ENCODE peak calls at places on chromosomes 1 and 21, in six cellular contexts. One of them, this sample, is unnamed.

GRCh38 chr1:65724151-65724550 is 68.5 kb upstream of the PDE4B start:
- DNase-seq in cardiac muscle cell: no peak
- DNase-seq in Panc1: no peak
- DNase-seq in HL-60: no peak
- DNase-seq in heart right ventricle: no peak
- DNase-seq in uterus: no peak
- DNase-seq in this sample: no peak

GRCh38 chr1:172286629-172287076 is 133.8 kb upstream of the C1orf105 start:
- DNase-seq in heart right ventricle: no peak
- DNase-seq in HL-60: no peak
- DNase-seq in uterus: peak
- DNase-seq in cardiac muscle cell: no peak
- DNase-seq in Panc1: no peak
- DNase-seq in this sample: peak

GRCh38 chr1:235397733-235398132 is 30.5 kb downstream of the TBCE start:
- DNase-seq in heart right ventricle: no peak
- DNase-seq in cardiac muscle cell: no peak
- DNase-seq in uterus: no peak
- DNase-seq in Panc1: no peak
- DNase-seq in HL-60: no peak
- DNase-seq in this sample: no peak

GRCh38 chr1:238485062-238485905 is 594.6 kb upstream of the ZP4 start:
- DNase-seq in heart right ventricle: no peak
- DNase-seq in uterus: peak
- DNase-seq in cardiac muscle cell: no peak
- DNase-seq in Panc1: no peak
- DNase-seq in HL-60: no peak
- DNase-seq in this sample: peak

GRCh38 chr1:168605443-168605842 is 29.0 kb downstream of the XCL1 start:
- DNase-seq in uterus: no peak
- DNase-seq in Panc1: no peak
- DNase-seq in cardiac muscle cell: no peak
- DNase-seq in HL-60: no peak
- DNase-seq in heart right ventricle: no peak
- DNase-seq in this sample: no peak

GRCh38 chr1:42730988-42731387 is 9.0 kb downstream of the CLDN19 start:
- DNase-seq in Panc1: peak
- DNase-seq in heart right ventricle: no peak
- DNase-seq in HL-60: no peak
- DNase-seq in cardiac muscle cell: no peak
- DNase-seq in uterus: no peak
- DNase-seq in this sample: no peak

GRCh38 chr21:45997205-45997494 is 15.6 kb downstream of the COL6A1 start:
- DNase-seq in heart right ventricle: peak
- DNase-seq in cardiac muscle cell: no peak
- DNase-seq in uterus: peak
- DNase-seq in Panc1: no peak
- DNase-seq in HL-60: no peak
- DNase-seq in this sample: no peak

GRCh38 chr1:107682467-107682866 is 282.5 kb downstream of the VAV3 start:
- DNase-seq in HL-60: no peak
- DNase-seq in heart right ventricle: no peak
- DNase-seq in uterus: no peak
- DNase-seq in cardiac muscle cell: no peak
- DNase-seq in Panc1: no peak
- DNase-seq in this sample: no peak

GRCh38 chr1:61853545-61853944 is 111.3 kb downstream of the PATJ start:
- DNase-seq in Panc1: no peak
- DNase-seq in HL-60: no peak
- DNase-seq in uterus: no peak
- DNase-seq in heart right ventricle: no peak
- DNase-seq in cardiac muscle cell: no peak
- DNase-seq in this sample: no peak

GRCh38 chr1:2163205-2163604 is 31.4 kb downstream of the FAAP20 start:
- DNase-seq in cardiac muscle cell: peak
- DNase-seq in uterus: no peak
- DNase-seq in Panc1: no peak
- DNase-seq in heart right ventricle: no peak
- DNase-seq in HL-60: no peak
- DNase-seq in this sample: no peak

GRCh38 chr1:71796044-71796443 is 486.3 kb downstream of the NEGR1 start:
- DNase-seq in heart right ventricle: no peak
- DNase-seq in cardiac muscle cell: no peak
- DNase-seq in Panc1: no peak
- DNase-seq in HL-60: no peak
- DNase-seq in uterus: no peak
- DNase-seq in this sample: no peak

GRCh38 chr1:84887261-84887934 is 5.6 kb downstream of the LPAR3 start:
- DNase-seq in uterus: no peak
- DNase-seq in Panc1: no peak
- DNase-seq in HL-60: no peak
- DNase-seq in cardiac muscle cell: no peak
- DNase-seq in heart right ventricle: no peak
- DNase-seq in this sample: no peak

DNA sequence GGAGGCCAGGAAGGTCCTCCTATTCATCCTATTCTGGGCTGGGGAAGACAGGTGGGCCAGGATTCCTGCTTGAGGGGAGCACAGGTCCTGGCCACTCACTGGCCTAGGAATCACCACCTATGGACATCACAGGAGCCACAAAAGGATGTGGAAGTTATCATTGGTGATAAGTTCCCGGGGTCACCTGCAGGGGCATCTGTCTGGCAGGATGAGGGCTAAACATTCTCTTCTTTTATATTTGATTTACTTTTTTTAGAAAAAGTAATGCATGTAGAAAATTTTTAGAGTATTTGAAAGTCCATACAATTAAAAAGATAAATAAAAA is 33.2 kb upstream of the KIAA0040 start:
- DNase-seq in cardiac muscle cell: no peak
- DNase-seq in uterus: no peak
- DNase-seq in Panc1: no peak
- DNase-seq in HL-60: no peak
- DNase-seq in heart right ventricle: no peak
- DNase-seq in this sample: no peak
- TF ChIP-seq CTCF in cardiac muscle cell: no peak
- TF ChIP-seq CTCF in uterus: no peak
- TF ChIP-seq CTCF in Panc1: no peak
- TF ChIP-seq CTCF in HL-60: no peak
- TF ChIP-seq CTCF in heart right ventricle: no peak
- TF ChIP-seq CTCF in this sample: no peak

GRCh38 chr1:156420209-156421061 is 51.4 kb downstream of the RHBG start:
- DNase-seq in uterus: no peak
- DNase-seq in cardiac muscle cell: no peak
- DNase-seq in Panc1: no peak
- DNase-seq in HL-60: no peak
- DNase-seq in heart right ventricle: no peak
- DNase-seq in this sample: no peak
- H3K4me3 ChIP-seq in uterus: no peak
- H3K4me3 ChIP-seq in cardiac muscle cell: peak
- H3K4me3 ChIP-seq in Panc1: no peak
- H3K4me3 ChIP-seq in HL-60: no peak
- H3K4me3 ChIP-seq in heart right ventricle: peak
- H3K4me3 ChIP-seq in this sample: no peak

GRCh38 chr21:31108969-31109368 is 70.7 kb upstream of the KRTAP19-8 start:
- DNase-seq in cardiac muscle cell: no peak
- DNase-seq in uterus: no peak
- DNase-seq in HL-60: no peak
- DNase-seq in heart right ventricle: no peak
- DNase-seq in Panc1: peak
- DNase-seq in this sample: no peak
- TF ChIP-seq CTCF in cardiac muscle cell: no peak
- TF ChIP-seq CTCF in uterus: no peak
- TF ChIP-seq CTCF in HL-60: no peak
- TF ChIP-seq CTCF in heart right ventricle: peak
- TF ChIP-seq CTCF in Panc1: no peak
- TF ChIP-seq CTCF in this sample: peak

DNA sequence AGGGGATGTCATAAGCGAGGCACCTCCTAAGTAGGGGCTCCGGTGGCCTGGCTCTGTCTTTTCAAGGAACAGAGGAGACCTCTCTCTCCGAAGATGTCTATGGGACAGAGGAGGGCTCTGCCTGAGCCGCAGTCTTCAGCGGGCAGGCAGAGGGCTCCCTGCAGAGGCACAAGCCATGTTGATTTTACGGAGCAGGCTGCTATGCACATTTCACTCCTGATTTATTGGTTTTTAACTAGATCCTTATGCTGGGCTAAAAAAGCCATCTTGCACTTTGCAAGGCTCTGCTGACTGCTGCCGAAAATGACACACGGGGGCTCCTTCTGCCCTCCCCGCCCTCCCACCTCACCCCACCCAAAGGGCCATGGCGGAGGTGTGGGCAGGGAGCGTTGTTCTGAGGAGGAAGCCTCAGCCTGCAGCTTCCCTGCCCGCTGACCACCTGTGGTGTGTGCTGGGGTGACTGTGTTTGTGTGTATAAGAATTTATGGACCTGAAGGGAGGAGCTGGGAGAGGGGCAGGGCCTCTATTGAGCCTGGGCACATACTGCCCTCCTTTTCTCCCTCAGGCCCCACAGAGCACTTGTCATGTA is 71.2 kb downstream of the FOXD2 start:
- DNase-seq in heart right ventricle: no peak
- DNase-seq in uterus: no peak
- DNase-seq in HL-60: no peak
- DNase-seq in cardiac muscle cell: no peak
- DNase-seq in Panc1: no peak
- DNase-seq in this sample: no peak
- H3K4me3 ChIP-seq in heart right ventricle: peak
- H3K4me3 ChIP-seq in uterus: no peak
- H3K4me3 ChIP-seq in HL-60: no peak
- H3K4me3 ChIP-seq in cardiac muscle cell: peak
- H3K4me3 ChIP-seq in Panc1: no peak
- H3K4me3 ChIP-seq in this sample: no peak

GRCh38 chr1:88029142-88029541 is 654.9 kb upstream of the PKN2 start:
- DNase-seq in HL-60: no peak
- DNase-seq in Panc1: no peak
- DNase-seq in uterus: no peak
- DNase-seq in heart right ventricle: no peak
- DNase-seq in cardiac muscle cell: peak
- DNase-seq in this sample: no peak
- TF ChIP-seq CTCF in HL-60: no peak
- TF ChIP-seq CTCF in Panc1: no peak
- TF ChIP-seq CTCF in uterus: no peak
- TF ChIP-seq CTCF in heart right ventricle: peak
- TF ChIP-seq CTCF in cardiac muscle cell: peak
- TF ChIP-seq CTCF in this sample: no peak

DNA sequence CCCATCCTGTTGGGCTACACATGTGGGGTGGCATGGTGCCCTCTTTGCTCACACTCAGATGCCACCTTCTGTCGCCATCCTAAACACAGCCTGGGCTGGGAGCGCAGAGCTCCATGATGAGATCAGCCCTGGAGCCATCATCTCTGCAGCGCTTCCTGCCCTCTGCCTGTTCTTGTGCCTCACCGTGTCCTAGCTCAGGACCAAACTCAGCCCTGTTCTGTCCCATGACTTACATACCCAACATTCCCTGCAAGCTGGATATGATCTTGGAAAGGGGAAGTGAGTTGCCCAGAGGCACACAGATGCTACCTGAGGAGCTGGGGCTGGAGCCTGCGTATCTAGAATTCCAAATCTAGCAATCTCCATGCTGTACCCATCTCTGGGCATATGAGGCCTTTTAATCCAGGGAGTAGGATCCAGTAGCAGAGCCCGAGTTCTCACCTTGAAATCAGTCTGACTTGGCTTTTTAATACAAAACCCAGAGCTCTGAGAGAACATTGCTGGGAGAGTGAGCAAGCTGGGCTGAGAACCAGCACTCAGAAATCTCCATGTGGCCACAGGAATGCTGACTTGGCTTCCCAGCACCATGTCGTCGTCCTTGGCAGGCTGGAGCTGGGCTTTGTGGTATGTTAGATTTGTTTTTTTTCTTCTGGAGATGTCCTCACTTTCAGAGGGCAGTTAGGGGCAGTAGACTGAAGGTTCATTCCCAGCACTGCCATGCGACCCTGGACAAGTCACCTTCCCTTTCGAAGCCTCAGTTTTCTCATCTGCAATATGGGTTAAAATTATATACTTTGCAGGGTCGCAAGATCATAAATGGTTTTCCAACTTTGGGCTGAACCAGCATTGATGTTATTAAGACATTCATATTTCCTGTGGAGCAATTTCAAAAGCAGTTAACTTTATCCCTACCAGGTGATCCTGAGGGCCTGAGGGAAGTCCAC is 2.6 kb downstream of the ALPL start:
- DNase-seq in HL-60: no peak
- DNase-seq in Panc1: no peak
- DNase-seq in uterus: no peak
- DNase-seq in cardiac muscle cell: no peak
- DNase-seq in heart right ventricle: peak
- DNase-seq in this sample: peak
- H3K4me3 ChIP-seq in HL-60: no peak
- H3K4me3 ChIP-seq in Panc1: no peak
- H3K4me3 ChIP-seq in uterus: no peak
- H3K4me3 ChIP-seq in cardiac muscle cell: no peak
- H3K4me3 ChIP-seq in heart right ventricle: peak
- H3K4me3 ChIP-seq in this sample: no peak